ENCODE peak calls at places on chromosomes 11 and 22, in four cellular contexts. R is upper lobe of left lung; E is CD8-positive, alpha-beta memory T cell; Y is aorta. T is an unnamed sample. For H3K4me1, the result is how much of the 10 kb centered on the place peaks cover.

GRCh38 chr11:128291835-128292234 is 295.5 kb downstream of the ETS1 start:
- DNase-seq in R (no peak), E (no peak), Y (no peak), T (no peak)

GRCh38 chr22:39254789-39255298 is 10.1 kb upstream of the PDGFB start:
- DNase-seq in R (peak), E (peak), Y (peak), T (no peak)

GRCh38 chr11:108703916-108704315 is 39.0 kb downstream of the DDX10 start:
- DNase-seq in R (no peak), E (no peak), Y (no peak), T (no peak)

GRCh38 chr22:19667872-19668740 is 46.2 kb upstream of the SEPTIN5 start:
- DNase-seq in R (no peak), E (no peak), Y (no peak), T (no peak)

GRCh38 chr11:63536669-63537292 is at the start of gene PLAAT4:
- DNase-seq in R (no peak), E (peak), Y (no peak), T (peak)

GRCh38 chr11:44003736-44004451 is 43.9 kb upstream of the ACCSL start:
- DNase-seq in R (peak), E (no peak), Y (no peak), T (peak)

GRCh38 chr11:46380340-46381045 is 976 bp upstream of the MDK start:
- DNase-seq in R (peak), E (peak), Y (peak), T (peak)

GRCh38 chr11:104594228-104594958 is 303.9 kb downstream of the CASP12 start:
- DNase-seq in R (no peak), E (no peak), Y (no peak), T (no peak)

GRCh38 chr11:86681039-86681745 is 8.8 kb upstream of the ME3 start:
- DNase-seq in R (no peak), E (no peak), Y (no peak), T (no peak)

GRCh38 chr22:39723899-39724351 is 153.4 kb downstream of the CACNA1I start:
- DNase-seq in R (no peak), E (no peak), Y (peak), T (no peak)

GRCh38 chr11:134120143-134120850 is 51.4 kb downstream of the JAM3 start:
- DNase-seq in R (no peak), E (no peak), Y (peak), T (peak)

GRCh38 chr11:134124660-134125451 is 56.0 kb downstream of the JAM3 start:
- DNase-seq in R (peak), E (no peak), Y (peak), T (peak)

GRCh38 chr11:134120921-134121526 is 52.2 kb downstream of the JAM3 start:
- DNase-seq in R (no peak), E (no peak), Y (no peak), T (peak)

GRCh38 chr11:134126197-134126822 is 57.4 kb downstream of the JAM3 start:
- DNase-seq in R (no peak), E (no peak), Y (no peak), T (no peak)

DNA sequence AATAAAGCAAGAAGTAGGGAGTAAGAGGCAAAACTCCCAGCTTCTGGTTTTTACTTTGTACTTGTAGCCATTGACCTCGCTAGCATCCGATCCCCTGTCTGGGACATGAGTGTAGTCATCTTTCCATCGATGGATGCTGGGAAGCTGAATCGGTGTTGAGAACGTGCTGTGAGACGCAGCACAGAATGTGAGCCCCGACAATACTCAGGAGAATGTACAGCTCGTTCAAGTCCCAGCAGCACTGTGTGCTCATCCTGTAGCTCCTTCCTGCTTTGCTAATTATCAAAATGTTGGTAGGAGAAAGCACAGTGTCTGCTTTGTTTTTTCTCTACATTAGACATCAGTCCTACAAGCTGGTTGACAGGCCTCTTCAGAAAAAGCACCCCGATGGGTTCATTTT is 56.6 kb downstream of the JAM3 start:
- DNase-seq in R (no peak), E (no peak), Y (no peak), T (no peak)
- H3K4me3 ChIP-seq in R (peak), E (no peak), Y (peak), T (peak)

DNA sequence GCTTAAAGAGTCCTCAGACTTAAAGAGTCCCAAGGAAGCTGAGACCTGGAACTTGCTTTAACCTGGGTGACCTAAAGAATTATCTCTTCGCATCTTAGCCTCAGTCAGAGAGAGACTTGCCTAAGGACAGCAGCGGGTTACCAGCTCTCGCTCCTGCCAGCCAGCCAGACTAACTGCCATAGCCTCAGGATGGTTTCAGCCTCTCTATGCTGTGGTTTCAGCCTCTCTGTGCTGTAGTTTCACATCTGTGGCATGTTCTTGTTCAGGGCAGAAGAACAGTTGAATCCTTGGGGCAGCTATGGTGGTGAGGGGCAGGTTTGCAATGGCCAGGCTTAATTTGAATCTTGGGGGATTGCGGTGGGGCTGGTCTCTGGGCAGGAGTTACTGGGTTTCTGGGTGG is 2.3 kb downstream of the FRMD8 start:
- DNase-seq in R (no peak), E (no peak), Y (no peak), T (no peak)
- H3K4me1 ChIP-seq in R (half or more), E (half or more), Y (under half), T (under half)

GRCh38 chr22:49723478-49724029 is 104.1 kb downstream of the BRD1 start:
- DNase-seq in R (no peak), E (no peak), Y (no peak), T (no peak)

GRCh38 chr22:49726022-49726681 is 101.5 kb downstream of the BRD1 start:
- DNase-seq in R (no peak), E (no peak), Y (no peak), T (no peak)

GRCh38 chr22:49724030-49724892 is 103.4 kb downstream of the BRD1 start:
- DNase-seq in R (peak), E (peak), Y (no peak), T (no peak)

GRCh38 chr22:49725516-49725915 is 102.2 kb downstream of the BRD1 start:
- DNase-seq in R (peak), E (no peak), Y (no peak), T (no peak)

DNA sequence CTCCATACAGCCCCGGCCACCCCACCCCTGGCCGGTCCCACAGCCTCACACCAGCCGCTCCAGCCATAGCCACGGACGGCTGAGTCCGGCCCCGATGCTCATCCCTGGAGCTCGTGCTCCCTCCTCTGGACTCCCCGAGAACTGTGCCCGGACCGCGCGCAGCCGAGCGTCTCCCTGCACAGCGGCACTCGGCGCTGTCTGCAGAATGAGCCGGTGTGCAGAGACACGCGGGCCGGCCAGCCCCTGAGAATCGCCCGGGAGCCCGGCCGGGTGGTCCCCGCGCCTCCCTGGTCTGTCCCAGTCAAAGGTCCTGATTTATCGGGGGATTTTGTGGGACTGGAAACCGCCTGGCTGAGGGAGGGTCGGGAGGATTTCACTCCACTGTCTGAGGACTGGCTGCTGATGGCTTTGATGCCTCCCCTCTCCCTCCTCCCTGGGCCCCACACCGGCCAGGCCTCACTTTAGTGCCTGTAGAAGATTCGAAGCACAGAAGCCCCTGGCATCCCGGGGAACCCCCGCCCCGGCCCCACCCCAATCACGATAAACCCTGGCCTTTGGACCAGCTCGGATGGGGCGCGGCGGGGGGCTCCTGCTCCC is 102.7 kb downstream of the BRD1 start:
- DNase-seq in R (peak), E (peak), Y (no peak), T (peak)
- H3K4me3 ChIP-seq in R (peak), E (peak), Y (no peak), T (no peak)

GRCh38 chr11:12704049-12704448 is 29.8 kb downstream of the TEAD1 start:
- DNase-seq in R (no peak), E (no peak), Y (no peak), T (no peak)
- H3K4me1 ChIP-seq in R (under half), E (under half), Y (under half), T (under half)

GRCh38 chr22:44547371-44547770 is 49.3 kb upstream of the RTL6 start:
- DNase-seq in R (no peak), E (no peak), Y (no peak), T (no peak)

GRCh38 chr22:44549701-44550100 is 51.7 kb upstream of the RTL6 start:
- DNase-seq in R (peak), E (no peak), Y (no peak), T (no peak)

GRCh38 chr22:44549021-44549420 is 51.0 kb upstream of the RTL6 start:
- DNase-seq in R (peak), E (no peak), Y (no peak), T (no peak)

GRCh38 chr22:44554411-44554810 is 56.4 kb upstream of the RTL6 start:
- DNase-seq in R (no peak), E (no peak), Y (no peak), T (no peak)

GRCh38 chr22:44550666-44551491 is 52.8 kb upstream of the RTL6 start:
- DNase-seq in R (peak), E (no peak), Y (no peak), T (peak)
- H3K4me3 ChIP-seq in R (peak), E (no peak), Y (no peak), T (peak)

T was measured in uterus.